ENCODE peak calls at places on chromosomes 12 and 14, in ten cellular contexts. B is kidney tubule cell, V is head of caudate nucleus, R is T-helper 9 cell, U is PC-9, D is lower lobe of right lung, X is ovary, T is ELR, A is RWPE1, P is fibroblast of lung. Y is an unnamed sample.

GRCh38 chr12:114963846-114964245 is 279.9 kb upstream of the TBX3 start:
- DNase-seq in V (no peak), D (no peak), P (no peak), R (no peak), A (no peak), X (no peak), T (no peak), B (no peak), U (no peak), Y (no peak)

GRCh38 chr12:108327621-108328371 is 11.3 kb downstream of the CMKLR1 start:
- DNase-seq in X (no peak), T (no peak), D (no peak), A (no peak), B (no peak), R (no peak), V (no peak), U (no peak), P (no peak), Y (no peak)

GRCh38 chr14:104882325-104882973 is 17.4 kb downstream of the CEP170B start:
- DNase-seq in D (peak; percentile 82), A (peak; percentile 92), B (peak; percentile 83), X (peak; percentile 32), V (no peak), U (peak; percentile 81), P (no peak), R (no peak), T (peak; percentile 48), Y (peak; percentile 33)

GRCh38 chr12:67916266-67916970 is 72.8 kb upstream of the IFNG-AS1 start:
- DNase-seq in R (no peak), B (no peak), V (no peak), T (peak; percentile 8), U (no peak), A (no peak), D (no peak), X (no peak), P (no peak), Y (no peak)

GRCh38 chr12:124392991-124393790 is 98.3 kb downstream of the RFLNA start:
- DNase-seq in A (peak; percentile 45), P (peak; percentile 92), U (peak; percentile 90), T (peak; percentile 64), D (peak; percentile 79), V (peak; percentile 83), B (peak; percentile 68), X (peak; percentile 96), R (no peak), Y (peak; percentile 95)

GRCh38 chr12:127729381-127729780 is 537.6 kb upstream of the TMEM132C start:
- DNase-seq in R (no peak), P (no peak), B (peak; percentile 9), V (no peak), X (no peak), U (no peak), D (no peak), T (peak; percentile 7), A (no peak), Y (no peak)

GRCh38 chr14:99356031-99356430 is 84.0 kb upstream of the BCL11B start:
- DNase-seq in A (no peak), R (no peak), X (no peak), B (no peak), U (no peak), D (no peak), P (no peak), V (no peak), T (no peak), Y (peak; percentile 0)

GRCh38 chr12:116130431-116130830 is 147.1 kb downstream of the MED13L start:
- DNase-seq in B (no peak), A (no peak), P (no peak), D (no peak), V (no peak), T (peak; percentile 44), R (no peak), X (no peak), U (no peak), Y (no peak)

GRCh38 chr14:93309430-93309966 is 23.3 kb downstream of the BTBD7 start:
- DNase-seq in P (no peak), T (no peak), U (peak; percentile 65), R (no peak), X (no peak), B (no peak), A (no peak), V (no peak), D (no peak), Y (no peak)

GRCh38 chr14:105315941-105316562 is 1.5 kb downstream of the PACS2 start:
- DNase-seq in R (no peak), D (no peak), P (no peak), X (no peak), T (no peak), A (peak; percentile 9), U (no peak), B (peak; percentile 35), V (no peak), Y (no peak)

GRCh38 chr12:67705394-67706370 is 57.1 kb downstream of the DYRK2 start:
- DNase-seq in T (peak; percentile 86), V (no peak), B (peak; percentile 44), P (peak; percentile 68), U (peak; percentile 73), R (no peak), D (no peak), A (no peak), X (no peak), Y (no peak)

GRCh38 chr12:92675092-92675865 is 27.5 kb upstream of the PLEKHG7 start:
- DNase-seq in P (no peak), R (no peak), D (no peak), A (peak; percentile 41), B (no peak), T (peak; percentile 10), V (no peak), X (no peak), U (no peak), Y (no peak)

GRCh38 chr14:71266994-71267636 is 359.9 kb downstream of the PCNX1 start:
- DNase-seq in R (no peak), T (peak; percentile 64), U (peak; percentile 69), V (no peak), P (peak; percentile 19), A (peak; percentile 5), X (no peak), B (no peak), D (no peak), Y (no peak)

GRCh38 chr14:74902941-74903705 is 19.9 kb downstream of the RPS6KL1 start:
- DNase-seq in T (no peak), B (peak; percentile 35), A (no peak), D (no peak), P (no peak), X (no peak), V (no peak), U (no peak), R (no peak), Y (no peak)

GRCh38 chr12:92466391-92467305 is 236.1 kb upstream of the PLEKHG7 start:
- DNase-seq in A (no peak), R (no peak), D (no peak), P (peak; percentile 52), U (no peak), X (no peak), T (no peak), V (peak; percentile 42), B (no peak), Y (peak; percentile 40)

GRCh38 chr14:68380304-68380840 is 412.5 kb downstream of the ZFP36L1 start:
- DNase-seq in D (no peak), T (no peak), P (no peak), U (no peak), V (no peak), A (no peak), B (peak; percentile 45), X (no peak), R (no peak), Y (no peak)

GRCh38 chr12:132634411-132634990 is 15.9 kb downstream of the P2RX2 start:
- DNase-seq in T (no peak), A (no peak), P (no peak), B (no peak), X (no peak), D (no peak), V (no peak), U (no peak), R (no peak), Y (no peak)

GRCh38 chr14:70707138-70708038 is 65.7 kb downstream of the TTC9 start:
- DNase-seq in D (no peak), X (peak; percentile 40), P (no peak), U (peak; percentile 92), V (no peak), R (no peak), T (peak; percentile 60), A (peak; percentile 67), B (peak; percentile 95), Y (no peak)

GRCh38 chr12:71477046-71477445 is 37.4 kb downstream of the LGR5 start:
- DNase-seq in X (no peak), T (no peak), D (no peak), P (no peak), U (no peak), B (no peak), R (no peak), A (no peak), V (no peak), Y (no peak)

GRCh38 chr12:131047789-131048610 is 94.3 kb downstream of the ADGRD1 start:
- DNase-seq in P (no peak), T (no peak), X (no peak), B (no peak), A (no peak), R (no peak), U (no peak), V (no peak), D (peak; percentile 47), Y (peak; percentile 64)

GRCh38 chr14:67335781-67336180 is 23.8 kb downstream of the ATP6V1D start:
- DNase-seq in D (no peak), T (peak; percentile 55), A (no peak), U (no peak), B (peak; percentile 30), R (no peak), P (peak; percentile 38), X (no peak), V (no peak), Y (no peak)

GRCh38 chr14:63940387-63940786 is 87.6 kb downstream of the SYNE2 start:
- DNase-seq in D (no peak), A (no peak), X (no peak), T (no peak), V (no peak), R (no peak), B (no peak), U (no peak), P (no peak), Y (no peak)

GRCh38 chr12:101729842-101730241 is 9.4 kb downstream of the SYCP3 start:
- DNase-seq in R (no peak), V (no peak), T (no peak), A (no peak), D (no peak), B (no peak), P (no peak), U (no peak), X (no peak), Y (no peak)

GRCh38 chr12:4806439-4807115 is 86.4 kb downstream of the GALNT8 start:
- DNase-seq in A (no peak), X (no peak), D (no peak), V (no peak), P (no peak), U (no peak), T (no peak), B (no peak), R (no peak), Y (no peak)

GRCh38 chr14:69114763-69115162 is 38.2 kb downstream of the DCAF5 start:
- DNase-seq in B (no peak), D (no peak), U (no peak), A (no peak), T (no peak), R (no peak), V (no peak), X (no peak), P (no peak), Y (no peak)

GRCh38 chr12:106284294-106285105 is 18.0 kb upstream of the TCP11L2 start:
- DNase-seq in U (no peak), R (no peak), B (no peak), T (no peak), D (no peak), P (no peak), V (no peak), X (no peak), A (no peak), Y (no peak)

GRCh38 chr14:103562385-103563088 is at the start of the genes BAG5 and COA8:
- DNase-seq in V (peak; percentile 91), R (peak; percentile 79), A (peak; percentile 87), X (peak; percentile 90), U (peak; percentile 86), T (peak; percentile 89), D (peak; percentile 94), P (peak; percentile 81), B (peak; percentile 90), Y (peak; percentile 92)

GRCh38 chr14:102498005-102498677 is 11.4 kb downstream of the ANKRD9 start:
- DNase-seq in R (no peak), U (no peak), X (no peak), A (no peak), T (no peak), B (no peak), P (no peak), D (no peak), V (no peak), Y (peak; percentile 53)